ENCODE peak calls at places on chromosomes 4 and X, in five cellular contexts. A is K562, K is IMR-90, M is GM12878, Q is HepG2. V is an unnamed sample.

GRCh38 chr4:48490680-48491513 is 845 bp downstream of the ZAR1 start:
- DNase-seq in A (no peak), K (no peak), M (no peak), Q (no peak), V (no peak)

GRCh38 chr4:99202536-99202935 is 16.5 kb downstream of the ADH6 start:
- DNase-seq in A (no peak), K (peak; percentile 58), M (no peak), Q (no peak), V (no peak)

GRCh38 chr4:133588306-133588705 is 439.2 kb downstream of the PCDH10 start:
- DNase-seq in A (no peak), K (no peak), M (no peak), Q (no peak), V (no peak)

GRCh38 chrX:70398899-70399298 is 24.2 kb upstream of the GDPD2 start:
- DNase-seq in A (no peak), K (peak; percentile 16), M (no peak), Q (peak; percentile 45), V (no peak)

GRCh38 chrX:150688911-150689451 is 4.2 kb upstream of the MTMR1 start:
- DNase-seq in A (no peak), K (peak; percentile 96), M (no peak), Q (peak; percentile 29), V (no peak)

GRCh38 chr4:145546556-145546955 is 64.9 kb downstream of the SMAD1 start:
- DNase-seq in A (no peak), K (no peak), M (no peak), Q (no peak), V (no peak)

GRCh38 chr4:76950846-76951321 is 1.3 kb downstream of the SEPTIN11 start:
- DNase-seq in A (peak; percentile 38), K (peak; percentile 52), M (no peak), Q (no peak), V (peak; percentile 35)

GRCh38 chr4:104451573-104451972 is 43.1 kb downstream of the CXXC4 start:
- DNase-seq in A (no peak), K (no peak), M (no peak), Q (no peak), V (peak; percentile 1)

GRCh38 chr4:125758438-125758837 is 443.7 kb downstream of the FAT4 start:
- DNase-seq in A (no peak), K (no peak), M (no peak), Q (no peak), V (no peak)

GRCh38 chr4:83964996-83965541 is 429.2 kb downstream of the GPAT3 start:
- DNase-seq in A (peak; percentile 20), K (peak; percentile 54), M (no peak), Q (no peak), V (no peak)

GRCh38 chr4:42917316-42917715 is 24.8 kb downstream of the GRXCR1 start:
- DNase-seq in A (no peak), K (no peak), M (no peak), Q (no peak), V (no peak)

GRCh38 chr4:5079581-5079980 is 28.3 kb downstream of the STK32B start:
- DNase-seq in A (no peak), K (peak; percentile 49), M (no peak), Q (no peak), V (no peak)

GRCh38 chr4:15868065-15868464 is 70.5 kb downstream of the FGFBP1 start:
- DNase-seq in A (peak; percentile 18), K (no peak), M (no peak), Q (no peak), V (no peak)

GRCh38 chrX:94178145-94178790 is 504.3 kb downstream of the FAM133A start:
- DNase-seq in A (no peak), K (no peak), M (no peak), Q (no peak), V (no peak)

GRCh38 chr4:32775049-32775448 is 2054.9 kb downstream of the PCDH7 start:
- DNase-seq in A (peak; percentile 0), K (no peak), M (no peak), Q (peak; percentile 59), V (peak; percentile 1)

GRCh38 chr4:183444953-183445543 is 612 bp downstream of the CDKN2AIP start:
- DNase-seq in A (peak; percentile 49), K (no peak), M (no peak), Q (no peak), V (peak; percentile 71)

GRCh38 chrX:40174594-40175415 is 77.0 kb upstream of the BCOR start:
- DNase-seq in A (peak; percentile 44), K (no peak), M (no peak), Q (peak; percentile 22), V (peak; percentile 70)

GRCh38 chr4:183846951-183847350 is 58.2 kb upstream of the STOX2 start:
- DNase-seq in A (no peak), K (no peak), M (no peak), Q (no peak), V (no peak)

DNA sequence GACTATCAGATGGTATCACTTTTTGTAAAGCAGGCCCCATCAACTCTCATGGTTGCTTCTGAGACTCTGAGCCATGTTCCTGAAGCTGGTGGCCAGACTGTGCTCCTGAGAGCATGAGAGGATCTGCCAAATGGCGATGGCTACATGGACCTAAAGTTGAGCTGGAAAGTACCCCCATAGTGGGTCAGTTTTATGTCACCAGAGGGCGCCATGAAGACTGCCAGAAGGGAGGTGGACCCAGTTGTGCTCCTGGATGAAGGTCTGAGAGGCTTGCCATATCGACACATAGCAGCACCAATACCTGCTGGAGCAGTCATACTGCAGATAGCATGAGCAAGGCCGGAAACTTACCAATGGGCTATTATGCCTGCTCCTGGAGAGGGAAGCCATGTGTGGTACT is 105.7 kb downstream of the SLITRK2 start:
- DNase-seq in A (no peak), K (no peak), M (no peak), Q (no peak), V (no peak)
- TF ChIP-seq MXI1 in A (no peak), K (no peak), M (no peak), Q (no peak), V (no peak)

GRCh38 chr4:1490906-1491629 is 84.8 kb upstream of the NKX1-1 start:
- DNase-seq in A (no peak), K (no peak), M (no peak), Q (no peak), V (peak; percentile 65)
- H3K4me3 ChIP-seq in A (no peak overlapping the region), K (no peak overlapping the region), M (no peak overlapping the region), Q (no peak overlapping the region), V (no peak overlapping the region)

GRCh38 chrX:83495882-83496281 is 12.2 kb upstream of the POU3F4 start:
- DNase-seq in A (no peak), K (no peak), M (no peak), Q (no peak), V (no peak)

GRCh38 chrX:83501003-83501402 is 7.1 kb upstream of the POU3F4 start:
- DNase-seq in A (no peak), K (no peak), M (no peak), Q (no peak), V (no peak)

DNA sequence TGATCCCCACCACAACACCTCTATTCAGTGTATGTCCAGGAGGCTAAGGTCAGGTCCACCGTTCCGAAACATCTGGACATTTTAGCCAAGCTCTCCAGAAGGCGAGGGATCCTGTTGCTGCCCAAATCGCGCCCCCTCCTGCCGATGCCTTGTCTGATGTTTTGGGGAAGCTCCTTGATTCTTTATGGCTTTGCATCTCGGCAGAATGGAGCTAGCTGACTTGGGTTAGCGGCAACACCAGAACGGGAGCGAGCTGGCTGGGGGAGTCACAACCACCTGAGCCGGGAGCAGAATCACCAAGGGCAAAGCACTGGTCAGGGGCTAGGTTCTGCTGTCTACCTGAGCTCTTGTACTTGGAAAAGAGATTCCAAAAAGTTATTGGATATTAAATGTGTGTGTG is 6.5 kb upstream of the POU3F4 start:
- DNase-seq in A (no peak), K (no peak), M (no peak), Q (no peak), V (no peak)
- H2AFZ ChIP-seq in A (no peak overlapping the region), K (no peak overlapping the region), M (no peak overlapping the region), Q (no peak overlapping the region), V (no peak overlapping the region)

GRCh38 chrX:302975-303374 is 15.6 kb downstream of the GTPBP6 start:
- DNase-seq in A (no peak), K (no peak), M (no peak), Q (no peak), V (no peak)

GRCh38 chrX:295136-295535 is 14.0 kb downstream of the PLCXD1 start:
- DNase-seq in A (no peak), K (no peak), M (no peak), Q (no peak), V (no peak)

GRCh38 chrX:300334-300733 is 18.3 kb downstream of the GTPBP6 start:
- DNase-seq in A (no peak), K (no peak), M (no peak), Q (no peak), V (no peak)

GRCh38 chrX:292900-293897 is 12.0 kb downstream of the PLCXD1 start:
- DNase-seq in A (no peak), K (no peak), M (no peak), Q (no peak), V (no peak)

DNA sequence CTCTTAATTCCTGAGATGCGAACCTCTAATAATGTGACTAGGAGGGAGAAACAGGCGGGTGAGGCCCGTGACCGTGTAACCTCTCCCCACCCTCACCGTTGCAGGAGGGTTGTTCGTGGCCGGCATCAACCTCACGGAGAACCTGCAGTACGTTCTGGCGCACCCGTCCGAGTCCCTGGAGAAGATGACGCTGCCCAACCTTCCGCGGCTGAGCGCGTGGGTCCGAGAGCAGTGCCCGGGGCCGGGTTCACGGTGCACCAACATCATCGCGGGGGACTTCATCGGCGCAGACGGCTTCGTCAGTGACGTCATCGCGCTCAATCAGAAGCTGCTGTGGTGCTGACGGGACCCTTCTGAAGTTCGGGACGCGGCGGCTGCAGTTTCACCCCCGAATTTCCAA is 17.8 kb downstream of the PLCXD1 start:
- DNase-seq in A (no peak), K (no peak), M (no peak), Q (no peak), V (no peak)
- TF ChIP-seq MXI1 in A (no peak), K (no peak), M (no peak), Q (no peak), V (no peak)

GRCh38 chr4:112882286-112882685 is 167.2 kb upstream of the ANK2 start:
- DNase-seq in A (no peak), K (no peak), M (no peak), Q (no peak), V (no peak)
- H3K4me3 ChIP-seq in A (no peak overlapping the region), K (no peak overlapping the region), M (no peak overlapping the region), Q (no peak overlapping the region), V (no peak overlapping the region)

GRCh38 chr4:177482367-177482766 is 40.1 kb upstream of the AGA start:
- DNase-seq in A (no peak), K (no peak), M (no peak), Q (no peak), V (no peak)
- H2AFZ ChIP-seq in A (no peak overlapping the region), K (no peak overlapping the region), M (no peak overlapping the region), Q (no peak overlapping the region), V (no peak overlapping the region)